ENCODE peak calls at places on chromosomes 1 and 21, in seven cellular contexts. O is upper lobe of left lung, K is GM12878, I is Panc1, R is K562, P is HCT116, B is HepG2. L is an unnamed sample. For H3K9me3, the result is how much of the 10 kb centered on the place peaks cover.

GRCh38 chr1:221478050-221478949 is 263.6 kb downstream of the DUSP10 start:
- ATAC-seq in O (peak), K (peak), I (peak), R (peak), P (peak), B (peak), L (peak)

GRCh38 chr1:101338714-101339430 is 102.1 kb downstream of the S1PR1 start:
- ATAC-seq in O (no peak), K (no peak), I (no peak), R (no peak), P (no peak), B (no peak), L (no peak)

GRCh38 chr21:38747796-38748195 is 57.9 kb upstream of the ETS2 start:
- ATAC-seq in O (no peak), K (no peak), I (no peak), R (no peak), P (no peak), B (peak), L (no peak)

GRCh38 chr1:216653001-216653400 is 70.2 kb downstream of the ESRRG start:
- ATAC-seq in O (no peak), K (no peak), I (no peak), R (no peak), P (no peak), B (no peak), L (no peak)

GRCh38 chr1:231240531-231240882 is 505 bp upstream of the GNPAT start:
- ATAC-seq in O (peak), K (peak), I (no peak), R (peak), P (peak), B (peak), L (no peak)

GRCh38 chr1:246214708-246215504 is 292.2 kb downstream of the SMYD3 start:
- ATAC-seq in O (peak), K (peak), I (no peak), R (peak), P (no peak), B (no peak), L (peak)

GRCh38 chr1:13733705-13734104 is 33.7 kb downstream of the PRDM2 start:
- ATAC-seq in O (no peak), K (no peak), I (no peak), R (no peak), P (no peak), B (no peak), L (no peak)

GRCh38 chr1:172895050-172895460 is 155.7 kb downstream of the TNFSF18 start:
- ATAC-seq in O (peak), K (peak), I (no peak), R (no peak), P (no peak), B (no peak), L (no peak)

GRCh38 chr1:202540448-202540847 is 169.8 kb downstream of the SYT2 start:
- ATAC-seq in O (no peak), K (no peak), I (no peak), R (no peak), P (no peak), B (no peak), L (no peak)

GRCh38 chr1:37186246-37186756 is 152.0 kb upstream of the GRIK3 start:
- ATAC-seq in O (no peak), K (no peak), I (no peak), R (no peak), P (no peak), B (no peak), L (no peak)
- H3K9me3 ChIP-seq in O (under half), K (under half), I (under half), R (under half), P (under half), B (under half), L (under half)

DNA sequence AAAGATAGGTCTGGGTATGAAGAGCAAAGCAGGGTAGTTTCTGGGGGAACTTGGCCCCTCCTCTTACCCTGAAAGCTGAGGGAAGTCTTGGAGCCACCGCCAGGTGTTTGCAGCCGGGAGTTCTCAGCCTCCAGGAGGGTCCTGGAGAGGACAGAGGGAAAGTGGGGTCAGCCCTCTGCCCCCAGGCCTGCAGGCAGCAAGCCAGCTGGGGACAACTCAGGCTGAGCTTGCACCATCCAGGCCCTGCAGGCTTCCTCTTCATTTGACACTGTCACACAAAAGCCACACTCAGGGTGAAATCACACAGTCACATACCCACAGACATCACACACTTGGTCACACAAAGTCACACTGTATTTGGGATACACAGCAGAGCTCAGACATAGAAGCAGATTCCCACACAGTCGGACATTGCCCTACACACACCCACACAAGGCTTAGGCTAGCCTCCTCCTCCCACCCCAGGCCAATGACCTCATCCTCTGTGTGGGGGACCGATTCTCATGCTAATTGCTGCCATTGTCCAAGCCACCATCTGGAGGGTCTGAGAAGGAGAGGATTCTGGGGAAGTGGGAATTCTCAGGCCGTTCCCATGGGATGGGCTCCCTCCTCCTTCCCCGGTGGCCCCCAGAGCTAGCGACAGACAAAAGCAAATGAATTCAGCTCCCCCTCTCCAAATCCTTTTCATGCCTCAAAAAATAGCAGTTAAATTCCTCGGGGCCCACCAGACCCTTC is 3.7 kb downstream of the NES start:
- ATAC-seq in O (no peak), K (peak), I (no peak), R (peak), P (no peak), B (peak), L (no peak)
- TF ChIP-seq POLR2AphosphoS5 in O (no peak), K (no peak), I (no peak), R (no peak), P (no peak), B (no peak), L (no peak)

DNA sequence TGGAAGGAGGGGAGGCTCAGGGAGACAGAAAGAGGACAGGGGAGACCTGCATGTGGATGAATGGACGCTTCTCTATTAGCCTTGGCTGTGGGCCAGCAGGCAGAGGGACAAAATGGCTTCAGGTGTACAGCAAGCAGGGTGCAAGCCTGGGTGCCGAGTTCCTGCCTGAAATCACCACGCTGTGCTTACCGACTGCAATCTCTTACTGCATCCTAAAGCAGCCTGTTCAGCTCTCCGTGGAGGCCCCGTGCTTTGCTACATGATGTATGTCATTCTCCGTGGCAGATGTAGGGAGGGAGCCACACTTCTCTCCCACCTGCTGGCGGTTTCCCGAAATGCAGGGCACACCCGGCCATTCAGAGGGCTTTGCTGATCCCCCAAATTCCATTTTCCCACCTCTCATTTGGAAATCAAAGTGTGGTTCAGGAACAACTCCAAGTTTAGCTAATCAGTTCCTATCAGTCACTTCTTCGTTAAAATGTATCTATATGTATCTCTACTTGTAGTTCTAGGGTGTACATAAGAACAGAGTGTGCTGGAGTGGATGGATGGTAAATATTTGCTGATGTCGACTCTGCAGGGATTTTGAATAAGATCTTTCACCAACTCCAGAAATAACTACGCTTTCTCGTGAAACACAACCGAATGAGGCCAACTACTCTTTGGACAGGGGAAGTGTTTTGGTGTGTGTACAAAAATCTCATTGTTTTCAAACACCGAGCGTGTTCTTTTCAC is 122.3 kb upstream of the BACE2 start:
- ATAC-seq in O (no peak), K (no peak), I (peak), R (peak), P (peak), B (peak), L (no peak)
- TF ChIP-seq CTCF in O (peak), K (no peak), I (peak), R (peak), P (no peak), B (peak), L (no peak)

DNA sequence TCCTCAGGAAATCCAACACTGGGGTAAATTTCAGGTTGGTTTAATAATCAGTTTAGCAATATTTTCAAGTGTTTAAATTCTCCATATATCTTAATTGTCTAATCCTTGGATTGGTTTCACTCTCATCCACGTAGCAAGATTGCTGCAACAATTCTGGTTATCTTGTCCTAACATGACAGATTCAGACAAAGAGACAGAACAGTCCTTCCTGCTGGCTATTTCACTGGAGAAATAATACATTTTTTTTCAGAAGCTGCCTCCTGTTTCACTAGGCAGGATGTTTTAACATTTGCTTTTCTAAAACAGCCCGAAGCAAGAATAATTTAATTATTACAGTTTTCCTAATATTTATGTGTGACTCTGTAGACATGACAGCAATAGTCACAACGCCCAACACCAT is 2011.2 kb downstream of the NCAM2 start:
- ATAC-seq in O (no peak), K (no peak), I (no peak), R (no peak), P (no peak), B (no peak), L (no peak)
- H3K9me3 ChIP-seq in O (under half), K (under half), I (under half), R (under half), P (under half), B (half or more), L (under half)

DNA sequence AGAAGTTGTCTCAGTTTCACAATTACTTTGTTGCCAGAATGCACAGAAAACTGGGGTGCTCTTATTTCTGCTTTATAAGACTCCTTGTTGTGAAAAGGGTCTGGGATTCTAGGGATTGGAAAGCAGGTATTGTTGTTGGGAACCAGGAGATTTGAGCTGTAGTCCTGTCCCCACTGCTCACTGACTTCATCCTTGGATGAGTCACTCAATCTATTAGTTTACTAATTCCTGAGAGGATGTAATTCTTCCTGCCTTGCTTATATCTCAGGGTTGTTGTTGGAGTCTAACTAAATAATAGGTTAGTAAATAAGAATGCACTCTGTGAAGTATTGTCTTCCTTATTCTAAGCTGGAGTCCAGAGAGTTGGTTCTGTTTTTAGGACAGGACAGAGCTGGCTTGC is 172.5 kb upstream of the GALNT2 start:
- ATAC-seq in O (no peak), K (no peak), I (no peak), R (no peak), P (no peak), B (no peak), L (no peak)
- TF ChIP-seq POLR2AphosphoS5 in O (no peak), K (no peak), I (no peak), R (no peak), P (no peak), B (no peak), L (no peak)

GRCh38 chr1:228827026-228827425 is 91.7 kb downstream of the RHOU start:
- ATAC-seq in O (peak), K (no peak), I (no peak), R (peak), P (no peak), B (no peak), L (peak)
- TF ChIP-seq CTCF in O (no peak), K (no peak), I (no peak), R (no peak), P (no peak), B (no peak), L (no peak)

GRCh38 chr1:31453384-31454079 is 40.5 kb downstream of the SERINC2 start:
- ATAC-seq in O (no peak), K (no peak), I (no peak), R (no peak), P (no peak), B (no peak), L (no peak)

GRCh38 chr1:31460027-31460426 is 47.0 kb downstream of the SERINC2 start:
- ATAC-seq in O (no peak), K (no peak), I (no peak), R (no peak), P (no peak), B (no peak), L (no peak)

DNA sequence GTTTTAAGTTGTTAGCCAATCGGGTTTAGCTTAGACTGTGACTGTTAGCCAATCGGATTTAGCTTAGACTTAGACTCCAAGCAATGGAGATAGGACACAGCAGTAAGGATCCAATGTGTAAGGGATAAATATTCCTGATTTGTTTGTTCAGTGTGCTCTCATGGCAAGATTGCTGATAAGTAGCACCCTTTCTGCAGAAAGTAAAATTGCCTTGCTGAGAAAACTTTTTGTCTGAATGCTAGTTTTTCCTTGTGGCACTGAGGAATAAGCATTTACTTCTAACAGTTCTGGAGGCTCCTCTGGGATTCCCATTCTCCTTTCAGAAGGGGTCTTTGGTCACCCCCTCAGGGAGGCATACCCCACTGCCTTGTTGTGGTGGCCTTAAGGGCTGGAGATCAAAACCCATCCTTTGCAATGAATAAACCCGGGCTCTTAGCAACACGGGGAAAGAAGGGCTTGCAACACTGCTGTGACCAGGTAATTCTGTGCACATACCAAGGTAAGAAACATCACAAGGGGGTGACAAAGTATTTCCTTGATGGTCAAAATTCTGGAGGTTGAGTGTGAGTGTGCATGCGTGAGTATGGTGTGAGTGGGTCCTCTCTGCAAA is 45.4 kb downstream of the SERINC2 start:
- ATAC-seq in O (no peak), K (no peak), I (no peak), R (no peak), P (no peak), B (no peak), L (no peak)
- H3K9me3 ChIP-seq in O (under half), K (under half), I (under half), R (under half), P (under half), B (under half), L (under half)

DNA sequence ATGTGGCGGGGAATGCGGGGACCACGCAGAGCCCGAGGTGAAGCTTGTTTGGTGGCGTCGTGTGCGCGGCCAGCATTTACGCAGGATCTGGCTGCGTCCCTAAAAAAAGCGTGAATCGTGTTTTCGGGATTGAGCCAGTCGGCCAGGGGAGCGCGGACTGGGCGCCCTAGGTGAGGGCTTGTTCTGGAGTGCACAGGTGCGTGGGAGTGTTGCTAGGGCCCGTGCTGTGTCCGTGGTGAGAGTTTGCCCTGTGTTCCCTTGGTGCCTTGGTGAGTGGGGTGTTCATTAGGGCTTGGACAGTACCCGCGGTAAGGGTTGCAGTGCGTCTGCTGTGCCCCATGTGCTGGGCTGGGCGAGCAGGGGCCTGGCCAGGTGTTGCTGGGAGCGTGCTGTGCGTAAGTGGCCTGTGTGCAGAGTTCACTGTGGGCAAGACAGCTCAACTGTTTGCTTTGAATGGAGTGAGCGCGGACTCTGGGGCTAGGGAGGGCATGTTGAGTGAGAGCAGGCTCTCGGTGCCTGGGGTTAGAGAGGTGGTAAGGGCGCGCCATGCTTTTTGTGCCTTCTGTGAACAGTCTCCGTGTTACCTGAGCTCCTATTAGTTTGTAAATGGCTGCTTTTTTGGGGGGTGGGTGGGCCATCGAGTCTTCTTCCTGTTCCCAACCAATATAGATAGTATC is 740 bp downstream of the CD46 start:
- ATAC-seq in O (peak), K (peak), I (peak), R (peak), P (peak), B (peak), L (no peak)
- TF ChIP-seq POLR2AphosphoS5 in O (no peak), K (no peak), I (no peak), R (no peak), P (peak), B (peak), L (no peak)

GRCh38 chr1:53376041-53376461 is 48.2 kb upstream of the LRP8 start:
- ATAC-seq in O (no peak), K (no peak), I (peak), R (peak), P (peak), B (peak), L (no peak)
- TF ChIP-seq CTCF in O (no peak), K (no peak), I (no peak), R (no peak), P (no peak), B (no peak), L (no peak)